ENCODE peak calls at places on chromosomes 4 and X, in four cellular contexts. B, E, X and A are unnamed samples.

GRCh38 chr4:79584902-79585301 is 176.9 kb upstream of the GK2 start:
- DNase-seq in B (no peak), E (no peak), X (no peak), A (peak)

GRCh38 chrX:43551590-43551989 is 104.5 kb upstream of the MAOA start:
- DNase-seq in B (no peak), E (no peak), X (no peak), A (no peak)

GRCh38 chrX:20973038-20973437 is 401.2 kb upstream of the CNKSR2 start:
- DNase-seq in B (no peak), E (no peak), X (no peak), A (no peak)

GRCh38 chr4:81314897-81315470 is 100.0 kb upstream of the PRKG2 start:
- DNase-seq in B (no peak), E (no peak), X (no peak), A (no peak)

GRCh38 chr4:1659104-1659725 is 24.9 kb downstream of the FAM53A start:
- DNase-seq in B (no peak), E (no peak), X (no peak), A (no peak)

GRCh38 chr4:76690091-76690905 is 207.6 kb downstream of the SOWAHB start:
- DNase-seq in B (no peak), E (no peak), X (no peak), A (no peak)

GRCh38 chrX:101062171-101062570 is 10.3 kb upstream of the TRMT2B start:
- DNase-seq in B (no peak), E (no peak), X (no peak), A (no peak)

GRCh38 chrX:42237956-42238355 is 314.6 kb upstream of the CASK start:
- DNase-seq in B (no peak), E (no peak), X (no peak), A (no peak)

GRCh38 chr4:64670647-64671046 is 261.4 kb upstream of the TECRL start:
- DNase-seq in B (no peak), E (no peak), X (no peak), A (no peak)

GRCh38 chr4:173675446-173675845 is 145.4 kb upstream of the HAND2 start:
- DNase-seq in B (no peak), E (no peak), X (no peak), A (no peak)
- TF ChIP-seq POLR2A in B (no peak), E (no peak), X (no peak), A (no peak)

GRCh38 chr4:118888666-118889312 is at the start of gene SYNPO2:
- DNase-seq in B (peak), E (peak), X (peak), A (peak)
- TF ChIP-seq POLR2A in B (no peak), E (no peak), X (peak), A (peak)

GRCh38 chrX:46545111-46546005 is at the start of gene ZNF674:
- DNase-seq in B (peak), E (peak), X (peak), A (peak)
- TF ChIP-seq POLR2A in B (peak), E (peak), X (no peak), A (peak)

DNA sequence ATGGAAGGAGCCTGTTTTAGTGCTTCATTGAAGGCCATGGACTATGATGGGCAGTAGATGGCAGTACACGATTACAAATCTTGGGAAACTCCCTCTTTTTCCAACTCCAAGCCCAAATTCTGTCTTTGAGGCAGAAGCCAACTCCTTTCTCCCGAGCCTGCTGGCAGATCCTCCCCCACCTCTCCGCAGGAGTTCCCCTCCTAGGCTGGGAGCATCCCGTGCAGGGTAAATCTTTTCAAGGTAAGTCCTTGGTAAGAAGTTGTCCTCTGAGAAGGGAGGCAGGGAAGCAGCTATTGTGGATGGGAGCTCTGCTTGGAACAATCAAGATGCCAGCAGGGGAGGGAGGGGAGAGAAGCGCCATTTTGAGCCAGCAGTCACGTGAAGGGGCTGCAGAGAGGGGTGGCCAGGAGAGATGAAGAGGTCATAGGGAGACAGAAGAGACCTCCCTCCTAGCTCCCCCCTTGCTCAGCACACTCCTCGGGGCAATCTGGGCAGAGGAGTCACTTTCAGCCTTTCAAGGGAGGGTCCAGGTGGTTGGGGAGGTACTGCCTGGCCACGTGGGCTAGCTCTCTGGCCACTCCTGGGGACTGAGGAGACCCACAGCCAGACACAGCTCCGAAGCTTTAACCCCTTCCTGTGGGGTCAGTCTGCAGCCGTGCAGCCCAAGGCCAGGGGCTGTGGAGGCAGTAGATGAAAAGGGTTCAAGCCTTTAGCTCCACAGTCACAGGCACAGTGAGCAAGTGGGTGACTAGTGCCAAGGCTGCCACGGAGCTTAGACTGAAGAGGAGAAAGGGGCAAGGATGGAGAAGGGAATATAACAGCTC is 9.6 kb downstream of the CC2D2A start:
- DNase-seq in B (peak), E (no peak), X (peak), A (peak)
- TF ChIP-seq POLR2A in B (peak), E (no peak), X (no peak), A (no peak)

GRCh38 chrX:71364221-71364620 is 1.9 kb upstream of the TAF1 start:
- DNase-seq in B (no peak), E (no peak), X (no peak), A (no peak)

GRCh38 chrX:71367396-71367795 is 1.2 kb downstream of the TAF1 start:
- DNase-seq in B (no peak), E (no peak), X (no peak), A (peak)

GRCh38 chrX:71365356-71365875 is 741 bp upstream of the TAF1 start:
- DNase-seq in B (no peak), E (no peak), X (no peak), A (no peak)

GRCh38 chrX:71366674-71367256 is 608 bp downstream of the TAF1 start:
- DNase-seq in B (no peak), E (peak), X (peak), A (peak)

GRCh38 chrX:71365876-71366673 is at the start of gene TAF1:
- DNase-seq in B (peak), E (peak), X (peak), A (peak)
- TF ChIP-seq POLR2A in B (peak), E (no peak), X (peak), A (peak)

DNA sequence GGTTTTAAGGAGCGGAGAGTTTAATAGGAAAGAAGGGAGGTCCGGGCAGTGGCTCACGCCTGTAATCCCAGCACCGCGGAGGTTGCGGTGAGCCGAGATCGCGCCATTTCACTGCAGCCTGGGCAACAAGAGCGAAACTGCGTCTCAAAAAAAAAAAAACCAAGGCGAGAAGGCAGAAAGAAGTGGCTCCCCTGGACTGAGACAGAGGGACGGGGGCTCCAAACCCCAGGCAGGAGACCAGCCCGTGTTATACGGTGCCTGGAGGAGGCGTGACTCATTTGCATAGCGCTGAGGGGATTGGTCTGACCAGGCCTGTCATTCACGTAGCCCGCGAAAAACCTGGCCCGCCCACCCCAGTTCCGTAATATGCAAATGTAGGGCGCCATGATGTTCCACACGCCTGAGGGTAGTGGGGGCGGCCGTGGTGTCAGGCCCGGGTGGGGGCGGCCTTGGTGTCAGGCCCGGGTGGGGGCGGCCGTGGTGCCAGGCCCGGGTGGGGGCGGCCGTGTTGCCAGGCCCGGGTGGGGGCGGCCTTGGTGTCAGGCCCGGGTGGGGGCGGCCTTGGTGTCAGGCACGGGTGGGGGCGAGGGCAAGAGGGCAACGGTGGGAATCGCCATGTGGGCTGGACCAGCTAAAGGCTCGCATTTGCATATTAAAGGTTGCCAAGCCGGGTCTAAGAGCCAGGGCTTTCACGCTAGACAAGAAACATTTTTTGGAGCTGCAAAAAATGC is 2.1 kb downstream of the PLCXD1 start:
- DNase-seq in B (peak), E (peak), X (peak), A (peak)
- TF ChIP-seq POLR2A in B (peak), E (no peak), X (no peak), A (peak)

DNA sequence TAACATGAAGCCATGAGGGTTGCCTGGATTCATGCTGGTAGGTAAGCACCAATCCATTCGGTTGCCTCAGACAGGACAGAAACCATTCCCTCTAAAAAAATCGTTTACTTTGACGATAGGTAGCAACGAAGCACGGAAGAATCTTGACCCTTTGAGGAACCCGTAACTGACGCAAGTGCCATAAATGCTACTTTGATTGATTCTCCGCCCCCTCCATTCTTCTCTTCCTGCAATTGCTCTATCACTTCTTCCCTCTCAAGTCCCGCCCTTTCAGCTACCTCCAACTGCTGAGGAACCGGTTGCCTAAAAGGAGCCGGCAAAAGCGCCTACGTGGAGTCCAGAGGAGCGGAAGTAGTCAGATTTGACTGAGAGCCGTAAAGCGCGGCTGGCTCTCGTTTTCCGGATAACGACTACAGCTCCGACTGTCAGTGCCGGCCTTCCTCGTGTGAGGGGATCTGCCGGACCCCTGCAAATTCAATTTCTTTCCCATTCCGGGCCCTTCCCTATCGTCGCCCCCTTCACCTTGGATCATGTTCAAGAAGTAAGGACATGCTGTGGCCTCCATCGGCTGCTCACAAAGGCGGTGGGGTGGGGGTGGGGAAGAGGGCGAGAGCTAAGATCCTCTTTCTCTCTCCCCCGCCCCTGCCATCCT is at the start of gene MCTS1:
- DNase-seq in B (peak), E (peak), X (peak), A (peak)
- TF ChIP-seq POLR2A in B (peak), E (no peak), X (no peak), A (peak)

GRCh38 chr4:8440491-8441311 is at the start of the genes ACOX3 and TRMT44:
- DNase-seq in B (peak), E (peak), X (peak), A (peak)
- TF ChIP-seq POLR2A in B (peak), E (peak), X (no peak), A (peak)